ENCODE peak calls at places on chromosomes 2 and 18, in seven cellular contexts. S is pancreas, E is breast epithelium, K is BE2C, M is psoas muscle, L is HFFc6, G is K562. T is an unnamed sample.

GRCh38 chr2:46813046-46813445 is 102.6 kb downstream of the MCFD2 start:
- DNase-seq in G (no peak), K (peak; percentile 72), S (no peak), L (no peak), E (peak; percentile 17), M (peak; percentile 69), T (no peak)

GRCh38 chr2:105748564-105748963 is 3.9 kb downstream of the NCK2 start:
- DNase-seq in K (no peak), E (no peak), G (no peak), L (no peak), S (no peak), M (no peak), T (no peak)

GRCh38 chr2:170815746-170816498 is 765 bp upstream of the GAD1 start:
- DNase-seq in M (peak; percentile 67), G (peak; percentile 88), K (peak; percentile 70), E (no peak), S (peak; percentile 65), L (no peak), T (peak; percentile 89)

GRCh38 chr2:98269274-98269673 is 77.0 kb upstream of the CNGA3 start:
- DNase-seq in E (no peak), G (peak; percentile 29), K (no peak), L (peak; percentile 59), M (no peak), S (no peak), T (no peak)

GRCh38 chr2:236852100-236852976 is 233.4 kb upstream of the COPS8 start:
- DNase-seq in M (no peak), S (peak; percentile 47), K (no peak), G (no peak), E (no peak), L (no peak), T (no peak)

GRCh38 chr2:145235312-145235711 is 715.4 kb upstream of the ZEB2 start:
- DNase-seq in M (no peak), K (no peak), G (no peak), E (no peak), L (no peak), S (no peak), T (no peak)

GRCh38 chr2:193679850-193680249 is 1485.1 kb upstream of the TMEFF2 start:
- DNase-seq in E (no peak), L (no peak), G (no peak), S (no peak), K (no peak), M (no peak), T (no peak)

GRCh38 chr18:44589709-44590108 is 91.0 kb upstream of the SETBP1 start:
- DNase-seq in M (no peak), E (no peak), G (no peak), K (no peak), L (peak; percentile 70), S (no peak), T (no peak)

GRCh38 chr2:39411186-39411944 is 25.7 kb downstream of the MAP4K3 start:
- DNase-seq in M (no peak), L (peak; percentile 89), G (no peak), K (no peak), E (no peak), S (no peak), T (no peak)

GRCh38 chr2:58497189-58497588 is 256.1 kb upstream of the FANCL start:
- DNase-seq in L (no peak), G (no peak), S (no peak), E (no peak), K (no peak), M (no peak), T (no peak)

GRCh38 chr2:217138284-217138683 is 278.4 kb upstream of the TNP1 start:
- DNase-seq in G (no peak), M (no peak), E (no peak), S (no peak), L (no peak), K (no peak), T (no peak)

GRCh38 chr2:217147751-217148318 is 288.0 kb upstream of the TNP1 start:
- DNase-seq in E (no peak), M (no peak), K (no peak), G (peak; percentile 20), S (no peak), L (no peak), T (no peak)

GRCh38 chr2:217142649-217143266 is 282.9 kb upstream of the TNP1 start:
- DNase-seq in K (peak; percentile 79), M (no peak), G (no peak), E (no peak), L (peak; percentile 8), S (no peak), T (peak; percentile 21)
- TF ChIP-seq CTCF in K (peak; percentile 89), M (peak; percentile 31), G (peak; percentile 53), E (no peak), L (peak; percentile 90), S (no peak), T (peak; percentile 26)

GRCh38 chr2:64005707-64006356 is 13.4 kb downstream of the VPS54 start:
- DNase-seq in S (no peak), E (no peak), G (no peak), L (no peak), K (no peak), M (no peak), T (no peak)

GRCh38 chr2:64001382-64002101 is 17.7 kb downstream of the VPS54 start:
- DNase-seq in E (no peak), G (no peak), M (peak; percentile 32), S (no peak), K (no peak), L (no peak), T (no peak)

GRCh38 chr2:64003239-64003638 is 16.0 kb downstream of the VPS54 start:
- DNase-seq in G (no peak), M (no peak), S (no peak), E (no peak), L (no peak), K (no peak), T (no peak)

GRCh38 chr2:63999049-63999448 is 20.2 kb downstream of the VPS54 start:
- DNase-seq in S (no peak), L (no peak), M (no peak), K (no peak), E (no peak), G (no peak), T (no peak)

GRCh38 chr2:64000630-64001381 is 18.4 kb downstream of the VPS54 start:
- DNase-seq in M (peak; percentile 30), K (no peak), L (no peak), E (no peak), S (no peak), G (no peak), T (no peak)
- TF ChIP-seq CTCF in M (no peak), K (peak; percentile 19), L (peak; percentile 38), E (no peak), S (no peak), G (no peak), T (no peak)

DNA sequence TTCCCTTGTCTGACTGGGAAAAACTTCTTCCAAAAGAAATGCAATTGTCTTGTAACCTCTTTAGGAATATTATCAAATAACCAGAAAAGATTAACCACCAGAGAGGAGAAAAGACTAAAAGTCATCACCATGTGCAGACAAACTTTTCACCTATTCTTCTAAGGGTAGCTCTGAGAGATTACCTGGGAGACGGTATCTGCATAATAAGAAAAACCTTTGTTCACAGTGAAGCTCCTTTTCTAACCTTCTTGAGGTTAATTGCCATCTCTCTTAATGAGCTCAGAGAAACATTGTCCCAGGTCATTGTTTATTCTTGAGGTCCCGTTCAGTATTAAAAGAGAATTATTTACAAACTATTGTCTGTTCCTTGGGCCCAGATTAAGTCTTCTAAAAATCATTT is 1091.2 kb upstream of the LRRTM1 start:
- DNase-seq in S (no peak), K (no peak), G (no peak), L (no peak), E (no peak), M (no peak), T (no peak)
- TF ChIP-seq CTCF in S (no peak), K (no peak), G (no peak), L (no peak), E (no peak), M (no peak), T (no peak)

GRCh38 chr2:72198532-72199241 is 51.0 kb upstream of the CYP26B1 start:
- DNase-seq in S (no peak), G (no peak), M (no peak), L (peak; percentile 50), E (no peak), K (no peak), T (no peak)
- TF ChIP-seq CTCF in S (no peak), G (no peak), M (no peak), L (peak; percentile 64), E (no peak), K (no peak), T (no peak)

GRCh38 chr18:8480506-8481328 is 128.5 kb upstream of the RAB12 start:
- DNase-seq in E (no peak), G (no peak), M (no peak), K (peak; percentile 37), S (no peak), L (peak; percentile 45), T (peak; percentile 51)
- TF ChIP-seq CTCF in E (peak; percentile 26), G (peak; percentile 63), M (peak; percentile 49), K (peak; percentile 65), S (peak; percentile 18), L (peak; percentile 72), T (peak; percentile 51)

DNA sequence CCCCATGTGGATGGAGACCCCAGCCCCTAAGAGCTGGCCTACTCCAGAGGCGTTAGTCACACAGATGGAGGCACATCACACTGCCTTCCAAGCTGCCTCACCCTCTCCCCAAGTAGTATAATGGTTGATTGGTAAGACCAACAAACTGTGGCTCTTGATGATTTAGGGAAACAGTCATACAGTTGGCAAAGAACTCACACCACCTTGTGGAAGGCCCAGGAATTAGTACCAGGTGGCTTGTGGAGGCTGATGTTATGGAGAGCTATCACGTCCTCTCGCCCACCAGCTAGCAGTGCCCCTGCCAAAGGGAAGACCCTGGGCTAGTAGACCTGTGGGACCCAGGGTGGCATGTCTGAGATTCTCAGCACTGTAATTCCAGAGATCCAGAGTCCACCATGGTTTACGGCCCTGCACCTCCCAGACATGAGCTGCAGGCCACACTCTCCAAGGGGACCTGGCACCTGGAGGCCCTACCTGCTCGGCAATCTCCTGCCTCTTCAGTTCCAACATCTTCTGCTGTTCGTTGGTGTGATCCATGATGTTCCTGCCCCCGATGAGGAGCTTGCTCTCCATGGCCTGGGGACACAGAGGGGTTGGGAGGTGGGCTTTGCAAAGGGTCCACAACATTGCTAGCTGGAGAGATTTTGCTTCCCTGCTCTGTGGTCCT is 26.3 kb downstream of the KIF3C start:
- DNase-seq in M (no peak), K (no peak), L (no peak), G (no peak), E (no peak), S (no peak), T (no peak)
- TF ChIP-seq CTCF in M (no peak), K (peak; percentile 28), L (peak; percentile 28), G (peak; percentile 21), E (no peak), S (no peak), T (no peak)

GRCh38 chr18:26813043-26813442 is 52.5 kb downstream of the AQP4 start:
- DNase-seq in E (no peak), L (no peak), S (peak; percentile 21), M (no peak), K (peak; percentile 39), G (no peak), T (peak; percentile 36)
- TF ChIP-seq CTCF in E (peak; percentile 20), L (no peak), S (no peak), M (peak; percentile 73), K (peak; percentile 66), G (no peak), T (peak; percentile 50)